ENCODE peak calls at places on chromosomes 11 and 22, in ten cellular contexts. One of them, this sample, is unnamed.

GRCh38 chr11:122910775-122911174 is 28.2 kb downstream of the JHY start:
- DNase-seq in Peyer's patch: no peak
- DNase-seq in neural progenitor cell: peak; percentile 41
- DNase-seq in IMR-90: peak; percentile 38
- DNase-seq in lower lobe of right lung: no peak
- DNase-seq in AG04450: no peak
- DNase-seq in mammary epithelial cell: peak; percentile 8
- DNase-seq in CD4-positive, alpha-beta T cell: no peak
- DNase-seq in MM.1S: no peak
- DNase-seq in stomach: no peak
- DNase-seq in this sample: no peak

GRCh38 chr11:105910095-105910715 is 111.8 kb downstream of the MSANTD4 start:
- DNase-seq in Peyer's patch: no peak
- DNase-seq in neural progenitor cell: no peak
- DNase-seq in IMR-90: peak; percentile 77
- DNase-seq in lower lobe of right lung: no peak
- DNase-seq in AG04450: peak; percentile 16
- DNase-seq in mammary epithelial cell: peak; percentile 69
- DNase-seq in CD4-positive, alpha-beta T cell: no peak
- DNase-seq in MM.1S: no peak
- DNase-seq in stomach: no peak
- DNase-seq in this sample: no peak

GRCh38 chr11:8426076-8426475 is 162.4 kb upstream of the LMO1 start:
- DNase-seq in Peyer's patch: no peak
- DNase-seq in neural progenitor cell: no peak
- DNase-seq in IMR-90: no peak
- DNase-seq in lower lobe of right lung: no peak
- DNase-seq in AG04450: no peak
- DNase-seq in mammary epithelial cell: no peak
- DNase-seq in CD4-positive, alpha-beta T cell: no peak
- DNase-seq in MM.1S: no peak
- DNase-seq in stomach: no peak
- DNase-seq in this sample: no peak

GRCh38 chr22:46415816-46416536 is 80.5 kb downstream of the TRMU start:
- DNase-seq in Peyer's patch: no peak
- DNase-seq in neural progenitor cell: no peak
- DNase-seq in IMR-90: peak; percentile 35
- DNase-seq in lower lobe of right lung: no peak
- DNase-seq in AG04450: no peak
- DNase-seq in mammary epithelial cell: no peak
- DNase-seq in CD4-positive, alpha-beta T cell: no peak
- DNase-seq in MM.1S: no peak
- DNase-seq in stomach: no peak
- DNase-seq in this sample: no peak

GRCh38 chr22:47055921-47056320 is 293.5 kb downstream of the TBC1D22A start:
- DNase-seq in Peyer's patch: peak; percentile 26
- DNase-seq in neural progenitor cell: no peak
- DNase-seq in IMR-90: no peak
- DNase-seq in lower lobe of right lung: peak; percentile 28
- DNase-seq in AG04450: no peak
- DNase-seq in mammary epithelial cell: no peak
- DNase-seq in CD4-positive, alpha-beta T cell: no peak
- DNase-seq in MM.1S: no peak
- DNase-seq in stomach: no peak
- DNase-seq in this sample: no peak

GRCh38 chr11:43419460-43419859 is 60.7 kb downstream of the TTC17 start:
- DNase-seq in Peyer's patch: no peak
- DNase-seq in neural progenitor cell: peak; percentile 21
- DNase-seq in IMR-90: peak; percentile 53
- DNase-seq in lower lobe of right lung: no peak
- DNase-seq in AG04450: no peak
- DNase-seq in mammary epithelial cell: peak; percentile 14
- DNase-seq in CD4-positive, alpha-beta T cell: peak; percentile 2
- DNase-seq in MM.1S: peak; percentile 35
- DNase-seq in stomach: peak; percentile 41
- DNase-seq in this sample: no peak

GRCh38 chr11:117218133-117218915 is 13.5 kb downstream of the PCSK7 start:
- DNase-seq in Peyer's patch: no peak
- DNase-seq in neural progenitor cell: no peak
- DNase-seq in IMR-90: peak; percentile 57
- DNase-seq in lower lobe of right lung: peak; percentile 14
- DNase-seq in AG04450: no peak
- DNase-seq in mammary epithelial cell: no peak
- DNase-seq in CD4-positive, alpha-beta T cell: no peak
- DNase-seq in MM.1S: no peak
- DNase-seq in stomach: no peak
- DNase-seq in this sample: no peak

GRCh38 chr11:25733777-25734176 is 598.2 kb upstream of the ANO3 start:
- DNase-seq in Peyer's patch: no peak
- DNase-seq in neural progenitor cell: no peak
- DNase-seq in IMR-90: no peak
- DNase-seq in lower lobe of right lung: no peak
- DNase-seq in AG04450: no peak
- DNase-seq in mammary epithelial cell: no peak
- DNase-seq in CD4-positive, alpha-beta T cell: no peak
- DNase-seq in MM.1S: no peak
- DNase-seq in stomach: no peak
- DNase-seq in this sample: no peak

GRCh38 chr11:12128191-12128841 is 17.9 kb downstream of the MICAL2 start:
- DNase-seq in Peyer's patch: no peak
- DNase-seq in neural progenitor cell: no peak
- DNase-seq in IMR-90: no peak
- DNase-seq in lower lobe of right lung: no peak
- DNase-seq in AG04450: no peak
- DNase-seq in mammary epithelial cell: no peak
- DNase-seq in CD4-positive, alpha-beta T cell: no peak
- DNase-seq in MM.1S: no peak
- DNase-seq in stomach: no peak
- DNase-seq in this sample: no peak

GRCh38 chr11:121494355-121495099 is 41.8 kb upstream of the SORL1-AS1 start:
- DNase-seq in Peyer's patch: no peak
- DNase-seq in neural progenitor cell: no peak
- DNase-seq in IMR-90: no peak
- DNase-seq in lower lobe of right lung: no peak
- DNase-seq in AG04450: no peak
- DNase-seq in mammary epithelial cell: no peak
- DNase-seq in CD4-positive, alpha-beta T cell: no peak
- DNase-seq in MM.1S: peak; percentile 66
- DNase-seq in stomach: no peak
- DNase-seq in this sample: no peak

DNA sequence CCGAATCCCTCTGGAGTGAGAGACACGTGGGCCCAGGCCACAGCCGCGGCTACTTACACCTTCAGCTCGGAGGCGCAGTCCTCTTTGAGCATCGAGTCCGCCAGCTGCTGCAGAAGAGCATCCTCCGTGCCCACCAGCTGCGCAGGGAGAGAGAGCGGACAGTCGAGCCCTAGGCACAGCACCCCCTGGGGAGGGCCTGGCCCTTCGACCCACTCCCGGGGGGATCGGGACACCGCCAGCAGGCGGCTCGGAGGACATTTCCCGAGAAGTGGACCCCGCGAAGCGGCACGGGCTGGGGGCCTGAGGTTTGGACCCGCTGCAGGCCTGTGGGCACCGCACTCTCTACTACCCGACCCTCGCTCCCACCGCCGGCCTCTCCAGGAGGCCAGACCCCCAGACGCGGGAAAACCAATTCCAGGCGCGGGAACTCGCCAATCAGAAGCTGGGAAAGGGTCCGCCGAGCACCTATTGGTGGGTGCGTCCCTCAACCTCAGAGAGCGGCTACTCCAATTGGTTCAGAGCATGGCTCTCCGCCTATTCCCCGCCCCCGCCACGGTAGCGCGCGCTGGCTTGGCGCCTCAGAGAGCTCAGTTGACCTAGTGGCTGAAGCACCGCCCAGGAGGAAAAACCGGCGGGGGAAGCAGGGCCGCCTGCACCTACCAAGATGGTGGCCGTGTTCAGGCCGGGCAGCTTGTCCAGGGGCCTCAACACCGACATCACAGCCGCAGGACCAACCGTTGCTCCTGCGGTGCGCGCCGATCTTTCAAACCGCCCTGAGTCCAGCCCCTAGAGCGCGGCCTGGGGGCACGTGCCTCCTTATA is at the start of gene CENPM:
- DNase-seq in Peyer's patch: peak; percentile 96
- DNase-seq in neural progenitor cell: peak; percentile 97
- DNase-seq in IMR-90: peak; percentile 91
- DNase-seq in lower lobe of right lung: peak; percentile 93
- DNase-seq in AG04450: peak; percentile 79
- DNase-seq in mammary epithelial cell: peak; percentile 94
- DNase-seq in CD4-positive, alpha-beta T cell: peak; percentile 83
- DNase-seq in MM.1S: peak; percentile 97
- DNase-seq in stomach: peak; percentile 92
- DNase-seq in this sample: peak; percentile 75
- TF ChIP-seq CTCF in Peyer's patch: peak; percentile 22
- TF ChIP-seq CTCF in neural progenitor cell: peak; percentile 18
- TF ChIP-seq CTCF in IMR-90: no peak
- TF ChIP-seq CTCF in lower lobe of right lung: peak; percentile 8
- TF ChIP-seq CTCF in AG04450: peak; percentile 50
- TF ChIP-seq CTCF in mammary epithelial cell: peak; percentile 30
- TF ChIP-seq CTCF in CD4-positive, alpha-beta T cell: peak; percentile 9
- TF ChIP-seq CTCF in MM.1S: peak; percentile 24
- TF ChIP-seq CTCF in stomach: no peak
- TF ChIP-seq CTCF in this sample: peak; percentile 12

DNA sequence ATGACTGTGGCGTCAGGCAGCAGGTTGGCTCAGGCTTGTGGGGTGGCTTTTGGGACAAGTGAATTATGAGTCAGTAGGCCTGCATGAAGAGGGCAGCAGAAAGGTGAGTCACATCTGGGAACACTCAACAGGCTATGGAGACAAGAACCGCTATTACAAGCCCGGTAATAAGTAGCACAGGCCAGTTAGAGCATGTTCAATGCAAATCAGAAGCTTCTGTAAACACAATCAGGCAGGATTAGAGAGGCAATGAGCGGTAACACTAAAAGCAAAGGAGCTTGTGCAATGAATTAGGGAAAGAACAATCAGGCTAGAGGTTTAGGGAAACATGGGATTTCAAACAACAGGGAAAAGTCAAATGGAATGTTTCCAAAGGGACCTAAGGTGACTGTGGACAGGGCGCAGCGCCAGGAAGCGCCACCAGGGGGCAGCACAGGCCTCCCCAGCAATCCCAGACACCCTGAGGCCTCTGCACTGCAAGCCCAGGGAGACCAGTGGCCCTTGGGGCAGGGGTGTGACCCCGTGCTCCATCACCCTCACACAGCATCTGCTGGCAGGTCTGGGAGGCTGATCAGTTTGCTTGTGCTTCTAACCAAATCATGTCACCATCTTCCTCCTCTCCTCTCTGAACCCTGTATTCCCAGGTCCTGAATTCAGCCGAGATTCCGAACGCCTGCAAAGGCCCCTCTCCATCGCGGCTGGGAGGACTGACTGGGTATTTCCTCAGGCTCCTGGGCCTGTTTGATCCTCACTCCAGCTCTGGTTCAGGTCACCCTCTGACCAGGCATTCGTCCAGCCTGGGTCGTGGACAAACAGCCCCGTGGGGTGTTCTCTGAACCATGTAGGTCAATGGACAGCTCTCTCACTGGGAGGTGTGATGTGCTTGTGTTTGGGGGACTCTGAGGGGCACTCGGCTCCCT is 50.0 kb downstream of the C11orf58 start:
- DNase-seq in Peyer's patch: peak; percentile 80
- DNase-seq in neural progenitor cell: peak; percentile 81
- DNase-seq in IMR-90: peak; percentile 71
- DNase-seq in lower lobe of right lung: peak; percentile 86
- DNase-seq in AG04450: peak; percentile 30
- DNase-seq in mammary epithelial cell: peak; percentile 96
- DNase-seq in CD4-positive, alpha-beta T cell: peak; percentile 36
- DNase-seq in MM.1S: peak; percentile 46
- DNase-seq in stomach: peak; percentile 80
- DNase-seq in this sample: peak; percentile 66
- H3K27ac ChIP-seq in Peyer's patch: no peak overlapping the region
- H3K27ac ChIP-seq in neural progenitor cell: no peak overlapping the region
- H3K27ac ChIP-seq in IMR-90: no peak overlapping the region
- H3K27ac ChIP-seq in lower lobe of right lung: peak overlapping the region; percentile 49
- H3K27ac ChIP-seq in AG04450: no peak overlapping the region
- H3K27ac ChIP-seq in mammary epithelial cell: peak overlapping the region; percentile 62
- H3K27ac ChIP-seq in CD4-positive, alpha-beta T cell: no peak overlapping the region
- H3K27ac ChIP-seq in MM.1S: no peak overlapping the region
- H3K27ac ChIP-seq in stomach: peak overlapping the region; percentile 30
- H3K27ac ChIP-seq in this sample: peak overlapping the region; percentile 83

GRCh38 chr11:17930544-17931144 is 82.2 kb downstream of the SERGEF start:
- DNase-seq in Peyer's patch: no peak
- DNase-seq in neural progenitor cell: no peak
- DNase-seq in IMR-90: no peak
- DNase-seq in lower lobe of right lung: no peak
- DNase-seq in AG04450: no peak
- DNase-seq in mammary epithelial cell: no peak
- DNase-seq in CD4-positive, alpha-beta T cell: no peak
- DNase-seq in MM.1S: no peak
- DNase-seq in stomach: no peak
- DNase-seq in this sample: no peak

GRCh38 chr11:17934194-17934593 is 78.7 kb downstream of the SERGEF start:
- DNase-seq in Peyer's patch: no peak
- DNase-seq in neural progenitor cell: no peak
- DNase-seq in IMR-90: no peak
- DNase-seq in lower lobe of right lung: no peak
- DNase-seq in AG04450: no peak
- DNase-seq in mammary epithelial cell: no peak
- DNase-seq in CD4-positive, alpha-beta T cell: no peak
- DNase-seq in MM.1S: no peak
- DNase-seq in stomach: no peak
- DNase-seq in this sample: no peak

GRCh38 chr11:17931595-17931994 is 81.3 kb downstream of the SERGEF start:
- DNase-seq in Peyer's patch: no peak
- DNase-seq in neural progenitor cell: no peak
- DNase-seq in IMR-90: peak; percentile 20
- DNase-seq in lower lobe of right lung: no peak
- DNase-seq in AG04450: no peak
- DNase-seq in mammary epithelial cell: peak; percentile 62
- DNase-seq in CD4-positive, alpha-beta T cell: no peak
- DNase-seq in MM.1S: no peak
- DNase-seq in stomach: no peak
- DNase-seq in this sample: no peak

GRCh38 chr11:17933710-17934109 is 79.1 kb downstream of the SERGEF start:
- DNase-seq in Peyer's patch: no peak
- DNase-seq in neural progenitor cell: no peak
- DNase-seq in IMR-90: no peak
- DNase-seq in lower lobe of right lung: no peak
- DNase-seq in AG04450: no peak
- DNase-seq in mammary epithelial cell: no peak
- DNase-seq in CD4-positive, alpha-beta T cell: no peak
- DNase-seq in MM.1S: no peak
- DNase-seq in stomach: no peak
- DNase-seq in this sample: no peak

GRCh38 chr11:17932472-17932871 is 80.4 kb downstream of the SERGEF start:
- DNase-seq in Peyer's patch: no peak
- DNase-seq in neural progenitor cell: no peak
- DNase-seq in IMR-90: no peak
- DNase-seq in lower lobe of right lung: no peak
- DNase-seq in AG04450: no peak
- DNase-seq in mammary epithelial cell: no peak
- DNase-seq in CD4-positive, alpha-beta T cell: no peak
- DNase-seq in MM.1S: no peak
- DNase-seq in stomach: no peak
- DNase-seq in this sample: no peak
- TF ChIP-seq CTCF in Peyer's patch: no peak
- TF ChIP-seq CTCF in neural progenitor cell: peak; percentile 9
- TF ChIP-seq CTCF in IMR-90: no peak
- TF ChIP-seq CTCF in lower lobe of right lung: no peak
- TF ChIP-seq CTCF in AG04450: peak; percentile 8
- TF ChIP-seq CTCF in mammary epithelial cell: peak; percentile 28
- TF ChIP-seq CTCF in CD4-positive, alpha-beta T cell: no peak
- TF ChIP-seq CTCF in MM.1S: no peak
- TF ChIP-seq CTCF in stomach: no peak
- TF ChIP-seq CTCF in this sample: no peak

GRCh38 chr11:111440416-111441205 is 61.5 kb upstream of the POU2AF1 start:
- DNase-seq in Peyer's patch: no peak
- DNase-seq in neural progenitor cell: no peak
- DNase-seq in IMR-90: no peak
- DNase-seq in lower lobe of right lung: no peak
- DNase-seq in AG04450: no peak
- DNase-seq in mammary epithelial cell: no peak
- DNase-seq in CD4-positive, alpha-beta T cell: no peak
- DNase-seq in MM.1S: no peak
- DNase-seq in stomach: no peak
- DNase-seq in this sample: no peak
- H3K27ac ChIP-seq in Peyer's patch: no peak overlapping the region
- H3K27ac ChIP-seq in neural progenitor cell: no peak overlapping the region
- H3K27ac ChIP-seq in IMR-90: no peak overlapping the region
- H3K27ac ChIP-seq in lower lobe of right lung: no peak overlapping the region
- H3K27ac ChIP-seq in AG04450: peak overlapping the region; percentile 89
- H3K27ac ChIP-seq in mammary epithelial cell: no peak overlapping the region
- H3K27ac ChIP-seq in CD4-positive, alpha-beta T cell: no peak overlapping the region
- H3K27ac ChIP-seq in MM.1S: peak overlapping the region; percentile 94
- H3K27ac ChIP-seq in stomach: no peak overlapping the region
- H3K27ac ChIP-seq in this sample: no peak overlapping the region